ENCODE peak calls at places on chromosomes 3 and 15, in nine cellular contexts. B, U, R, P, Q, V, L, A and I are unnamed samples.

GRCh38 chr15:30984542-30984941 is 6.9 kb downstream of the MTMR10 start:
- DNase-seq in B (no peak), U (no peak), R (no peak), P (no peak), Q (no peak), V (no peak), L (no peak), A (no peak), I (peak; percentile 15)

GRCh38 chr3:154955907-154956533 is 124.1 kb upstream of the MME start:
- DNase-seq in B (no peak), U (no peak), R (no peak), P (no peak), Q (no peak), V (no peak), L (no peak), A (no peak), I (peak; percentile 7)

GRCh38 chr15:60734846-60735245 is 255.9 kb upstream of the ICE2 start:
- DNase-seq in B (no peak), U (no peak), R (no peak), P (no peak), Q (no peak), V (no peak), L (no peak), A (no peak), I (no peak)

GRCh38 chr3:50606596-50606995 is 5.0 kb downstream of the CISH start:
- DNase-seq in B (no peak), U (no peak), R (no peak), P (no peak), Q (no peak), V (no peak), L (no peak), A (no peak), I (peak; percentile 29)

GRCh38 chr15:40465939-40466338 is 4.8 kb upstream of the CHST14 start:
- DNase-seq in B (no peak), U (no peak), R (no peak), P (no peak), Q (no peak), V (no peak), L (peak; percentile 33), A (no peak), I (no peak)

GRCh38 chr3:24332092-24332491 is 162.6 kb downstream of the THRB start:
- DNase-seq in B (no peak), U (no peak), R (no peak), P (no peak), Q (no peak), V (no peak), L (no peak), A (no peak), I (no peak)

GRCh38 chr3:20074226-20075063 is 34.2 kb downstream of the KAT2B start:
- DNase-seq in B (no peak), U (no peak), R (no peak), P (no peak), Q (no peak), V (no peak), L (no peak), A (no peak), I (no peak)

GRCh38 chr15:68646156-68646555 is 67.4 kb downstream of the CORO2B start:
- DNase-seq in B (no peak), U (no peak), R (no peak), P (no peak), Q (no peak), V (no peak), L (no peak), A (no peak), I (no peak)

GRCh38 chr3:109702252-109702651 is 364.9 kb upstream of the DPPA4 start:
- DNase-seq in B (no peak), U (no peak), R (peak; percentile 95), P (no peak), Q (no peak), V (no peak), L (no peak), A (no peak), I (peak; percentile 13)

GRCh38 chr15:47991376-47991775 is 129.4 kb upstream of the SLC24A5 start:
- DNase-seq in B (no peak), U (no peak), R (peak; percentile 62), P (no peak), Q (no peak), V (no peak), L (no peak), A (no peak), I (no peak)

GRCh38 chr3:122392868-122393844 is 9.2 kb downstream of the FAM162A start:
- DNase-seq in B (peak; percentile 19), U (no peak), R (peak; percentile 48), P (peak; percentile 34), Q (no peak), V (peak; percentile 20), L (no peak), A (no peak), I (peak; percentile 39)

GRCh38 chr3:73508330-73508954 is 116.3 kb downstream of the PDZRN3 start:
- DNase-seq in B (peak; percentile 66), U (peak; percentile 66), R (peak; percentile 36), P (peak; percentile 87), Q (no peak), V (peak; percentile 31), L (no peak), A (peak; percentile 59), I (peak; percentile 75)

GRCh38 chr3:134594236-134594825 is 56.5 kb downstream of the KY start:
- DNase-seq in B (no peak), U (no peak), R (no peak), P (no peak), Q (no peak), V (no peak), L (no peak), A (no peak), I (no peak)

GRCh38 chr3:22288756-22289155 is 537.7 kb upstream of the ZNF385D start:
- DNase-seq in B (no peak), U (no peak), R (no peak), P (no peak), Q (no peak), V (no peak), L (no peak), A (no peak), I (no peak)

GRCh38 chr3:42055291-42055690 is 35.9 kb upstream of the TRAK1 start:
- DNase-seq in B (no peak), U (no peak), R (peak; percentile 45), P (no peak), Q (no peak), V (no peak), L (no peak), A (no peak), I (no peak)

DNA sequence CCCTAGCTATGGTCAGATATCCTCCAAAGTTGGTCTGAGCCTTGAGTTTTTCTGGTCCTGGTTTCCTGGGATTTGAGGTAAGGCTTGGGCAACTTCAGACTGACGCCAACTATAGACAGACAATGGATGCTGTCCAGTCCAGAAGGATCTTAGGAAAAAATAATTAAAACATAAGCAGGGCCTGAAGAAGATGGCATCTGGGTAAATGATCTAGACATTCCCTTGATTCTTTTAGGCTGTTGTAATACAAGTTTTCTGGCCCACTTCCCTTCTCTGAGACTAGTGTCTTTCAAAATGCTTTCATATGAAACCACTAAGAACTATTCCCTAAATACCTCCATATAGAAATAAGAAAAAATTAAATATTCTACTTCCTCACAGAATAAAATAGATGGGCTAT is 47.6 kb upstream of the PLXND1 start:
- DNase-seq in B (no peak), U (no peak), R (peak; percentile 85), P (no peak), Q (no peak), V (no peak), L (no peak), A (no peak), I (no peak)
- H3K4me1 ChIP-seq in B (peaks cover 17% of the 10 kb centered on the region), U (peaks cover 5% of the 10 kb centered on the region), R (peaks cover 28% of the 10 kb centered on the region), P (no peaks in the 10 kb centered on the region), Q (peaks cover 49% of the 10 kb centered on the region), V (peaks cover 8% of the 10 kb centered on the region), L (peaks cover 7% of the 10 kb centered on the region), A (peaks cover 28% of the 10 kb centered on the region), I (no peaks in the 10 kb centered on the region)

GRCh38 chr3:11570789-11571495 is 72.8 kb downstream of the VGLL4 start:
- DNase-seq in B (peak; percentile 86), U (no peak), R (peak; percentile 58), P (no peak), Q (no peak), V (no peak), L (no peak), A (no peak), I (no peak)
- H3K4me1 ChIP-seq in B (peaks cover 13% of the 10 kb centered on the region), U (no peaks in the 10 kb centered on the region), R (peaks cover 47% of the 10 kb centered on the region), P (no peaks in the 10 kb centered on the region), Q (peaks cover 53% of the 10 kb centered on the region), V (no peaks in the 10 kb centered on the region), L (peaks cover 4% of the 10 kb centered on the region), A (peaks cover 43% of the 10 kb centered on the region), I (peaks cover 3% of the 10 kb centered on the region)

DNA sequence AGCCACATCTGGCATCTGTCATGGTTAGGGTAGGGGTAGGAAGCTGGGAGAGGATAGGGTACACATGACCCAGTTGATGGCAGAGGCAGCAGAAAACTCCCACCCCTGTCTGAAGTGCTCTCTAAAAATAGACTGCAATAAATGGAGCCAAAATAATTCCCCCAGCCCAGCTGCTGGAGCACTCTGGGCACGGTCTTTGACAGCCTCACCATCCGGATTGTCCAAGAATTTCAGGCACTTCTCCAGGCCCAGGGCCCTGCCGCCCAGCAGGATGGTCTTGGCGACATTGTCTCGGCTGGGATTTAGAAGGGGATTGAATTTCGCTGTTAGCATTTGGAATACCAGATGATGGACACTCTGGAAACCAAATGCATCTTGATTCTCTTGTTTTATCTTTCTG is 103.7 kb downstream of the IQSEC1 start:
- DNase-seq in B (no peak), U (no peak), R (no peak), P (peak; percentile 74), Q (peak; percentile 60), V (no peak), L (no peak), A (no peak), I (no peak)
- H3K4me1 ChIP-seq in B (peaks cover 24% of the 10 kb centered on the region), U (peaks cover 15% of the 10 kb centered on the region), R (peaks cover 16% of the 10 kb centered on the region), P (peaks cover 34% of the 10 kb centered on the region), Q (peaks cover 64% of the 10 kb centered on the region), V (peaks cover 25% of the 10 kb centered on the region), L (peaks cover 42% of the 10 kb centered on the region), A (peaks cover 56% of the 10 kb centered on the region), I (peaks cover 8% of the 10 kb centered on the region)

GRCh38 chr15:66803749-66804148 is 101.7 kb downstream of the SMAD6 start:
- DNase-seq in B (no peak), U (no peak), R (no peak), P (no peak), Q (no peak), V (no peak), L (no peak), A (no peak), I (no peak)
- H3K4me1 ChIP-seq in B (peaks cover 11% of the 10 kb centered on the region), U (peaks cover 28% of the 10 kb centered on the region), R (peaks cover 40% of the 10 kb centered on the region), P (peaks cover 12% of the 10 kb centered on the region), Q (peaks cover 31% of the 10 kb centered on the region), V (peaks cover 23% of the 10 kb centered on the region), L (no peaks in the 10 kb centered on the region), A (peaks cover 24% of the 10 kb centered on the region), I (peaks cover 8% of the 10 kb centered on the region)

DNA sequence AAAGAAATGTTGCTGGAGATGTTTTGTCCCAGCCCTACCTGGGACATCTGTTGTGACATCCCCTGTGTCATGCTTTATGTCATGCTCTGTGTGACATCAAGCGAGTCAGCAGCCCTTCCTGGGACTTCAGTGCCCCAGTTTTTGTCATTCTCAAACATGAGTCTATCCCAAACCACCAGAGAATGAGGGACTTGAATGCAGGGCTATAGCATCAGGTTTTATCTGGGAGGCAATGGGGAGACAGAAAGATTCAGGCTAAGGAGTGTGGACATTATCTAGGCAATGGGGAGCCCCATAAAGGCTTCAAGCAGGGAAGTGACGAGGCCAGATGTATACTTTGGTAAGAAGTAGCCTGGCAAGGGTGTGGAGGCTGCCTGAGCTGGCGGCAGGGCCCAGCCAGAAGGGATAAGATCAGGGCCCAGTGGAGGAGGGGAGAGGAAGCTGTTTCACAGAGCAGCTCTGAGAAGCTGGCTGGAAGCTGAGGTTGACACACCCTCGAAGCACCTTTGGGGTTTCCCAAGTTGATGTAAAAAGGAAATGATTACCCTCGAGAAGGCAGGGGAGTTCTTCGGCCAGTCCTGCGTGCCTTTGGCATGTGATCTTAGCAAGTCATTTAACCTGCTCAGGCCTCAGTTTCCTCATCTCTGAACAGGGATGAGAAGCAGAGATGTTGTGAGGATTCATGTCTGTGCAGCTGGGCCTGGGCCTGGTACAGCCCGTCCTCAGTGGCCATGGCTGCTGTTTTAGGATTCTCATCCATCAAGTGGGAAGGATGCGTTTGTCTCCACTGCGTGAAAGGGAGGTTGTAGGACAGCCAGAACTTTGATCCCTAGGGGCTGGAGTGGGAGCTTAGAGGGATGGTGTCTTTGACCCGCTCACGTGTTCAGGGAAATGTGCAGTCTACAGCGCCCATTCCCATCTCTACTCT is 34.3 kb downstream of the IRAK2 start:
- DNase-seq in B (no peak), U (no peak), R (peak; percentile 62), P (no peak), Q (no peak), V (no peak), L (peak; percentile 84), A (peak; percentile 75), I (peak; percentile 64)
- H3K4me1 ChIP-seq in B (peaks cover 30% of the 10 kb centered on the region), U (peaks cover 11% of the 10 kb centered on the region), R (peaks cover 38% of the 10 kb centered on the region), P (peaks cover 11% of the 10 kb centered on the region), Q (peaks cover 36% of the 10 kb centered on the region), V (peaks cover 3% of the 10 kb centered on the region), L (peaks cover 42% of the 10 kb centered on the region), A (peaks cover 45% of the 10 kb centered on the region), I (peaks cover 3% of the 10 kb centered on the region)